ENCODE peak calls at places on chromosomes 3 and 15, in seven cellular contexts. F, X, Q, D, V, W and Y are unnamed samples. For H3K4me1, the result is how much of the 10 kb centered on the place peaks cover.

GRCh38 chr15:44010114-44010513 is 183.3 kb downstream of the WDR76 start:
- DNase-seq in F (no peak), V (peak), X (no peak), Q (no peak), W (no peak), D (no peak), Y (no peak)

GRCh38 chr3:111012388-111013248 is 59.0 kb upstream of the NECTIN3 start:
- DNase-seq in X (no peak), D (peak), V (no peak), W (no peak), Q (no peak), F (peak), Y (peak)

GRCh38 chr15:76840830-76841460 is 64.2 kb downstream of the SCAPER start:
- DNase-seq in W (no peak), X (no peak), D (no peak), Q (no peak), V (peak), F (no peak), Y (no peak)

GRCh38 chr3:78941587-78941986 is 826.2 kb downstream of the ROBO1 start:
- DNase-seq in V (peak), D (no peak), Q (no peak), F (no peak), W (no peak), X (no peak), Y (no peak)

GRCh38 chr3:49602877-49603411 is 48.7 kb downstream of the BSN start:
- DNase-seq in F (no peak), V (no peak), D (no peak), W (peak), X (no peak), Q (no peak), Y (no peak)

GRCh38 chr3:168973206-168973605 is 690.3 kb downstream of the MECOM start:
- DNase-seq in V (no peak), F (no peak), X (no peak), D (no peak), Q (no peak), W (no peak), Y (no peak)

GRCh38 chr15:70266412-70267089 is 168.8 kb upstream of the TLE3 start:
- DNase-seq in W (peak), D (peak), Q (peak), X (peak), F (no peak), V (peak), Y (no peak)

GRCh38 chr3:152858170-152858800 is 23.4 kb downstream of the P2RY1 start:
- DNase-seq in Q (no peak), V (peak), F (no peak), X (no peak), D (peak), W (no peak), Y (no peak)

GRCh38 chr3:23430781-23431423 is 227.8 kb downstream of the UBE2E2 start:
- DNase-seq in W (no peak), V (no peak), X (no peak), Q (no peak), D (no peak), F (no peak), Y (no peak)

GRCh38 chr15:63482874-63483323 is 21.5 kb upstream of the USP3 start:
- DNase-seq in Q (no peak), V (no peak), D (no peak), F (no peak), X (no peak), W (no peak), Y (no peak)

GRCh38 chr3:134699721-134700120 is 48.9 kb upstream of the KY start:
- DNase-seq in V (no peak), F (no peak), D (no peak), W (no peak), Q (no peak), X (no peak), Y (no peak)

GRCh38 chr15:51336011-51336410 is 2.4 kb downstream of the CYP19A1 start:
- DNase-seq in X (no peak), V (no peak), W (no peak), D (no peak), Q (no peak), F (no peak), Y (no peak)

GRCh38 chr3:32424581-32425250 is 33.1 kb downstream of the CMTM7 start:
- DNase-seq in D (no peak), X (no peak), V (no peak), Q (no peak), F (no peak), W (no peak), Y (no peak)

GRCh38 chr15:38522922-38523321 is 41.7 kb downstream of the RASGRP1 start:
- DNase-seq in Q (no peak), V (no peak), X (no peak), D (no peak), F (no peak), W (no peak), Y (no peak)

GRCh38 chr15:68515371-68516095 is 63.3 kb upstream of the CORO2B start:
- DNase-seq in X (no peak), F (no peak), Q (no peak), V (peak), D (no peak), W (no peak), Y (no peak)

GRCh38 chr15:90762109-90762508 is 45.0 kb downstream of the BLM start:
- DNase-seq in X (peak), F (no peak), D (peak), V (peak), W (peak), Q (peak), Y (no peak)

GRCh38 chr3:94928921-94929320 is 866.1 kb downstream of the NSUN3 start:
- DNase-seq in F (no peak), X (no peak), W (no peak), V (peak), Q (no peak), D (no peak), Y (no peak)

GRCh38 chr3:131973731-131974130 is 61.1 kb downstream of the CPNE4 start:
- DNase-seq in Q (no peak), V (no peak), F (peak), D (no peak), W (no peak), X (no peak), Y (no peak)

GRCh38 chr15:73630030-73630429 is 3.2 kb downstream of the NPTN start:
- DNase-seq in F (no peak), X (no peak), D (no peak), W (no peak), V (no peak), Q (no peak), Y (no peak)

GRCh38 chr15:64877435-64877834 is 34.3 kb upstream of the ANKDD1A start:
- DNase-seq in W (peak), V (peak), D (peak), F (no peak), X (peak), Q (peak), Y (no peak)

GRCh38 chr3:112500621-112501020 is 1.3 kb upstream of the BTLA start:
- DNase-seq in X (no peak), D (no peak), W (no peak), F (peak), V (no peak), Q (no peak), Y (no peak)

GRCh38 chr15:77548608-77549551 is 83.8 kb downstream of the LINGO1 start:
- DNase-seq in Q (no peak), D (no peak), W (no peak), X (no peak), V (no peak), F (no peak), Y (no peak)

GRCh38 chr15:71752085-71752484 is 58.3 kb upstream of the NR2E3 start:
- DNase-seq in D (no peak), X (no peak), W (no peak), F (no peak), V (no peak), Q (no peak), Y (no peak)

GRCh38 chr15:86077070-86077469 is 2.6 kb upstream of the AGBL1 start:
- DNase-seq in F (no peak), D (no peak), X (no peak), V (no peak), W (no peak), Q (no peak), Y (no peak)

GRCh38 chr15:77144492-77145070 is 73.7 kb upstream of the TSPAN3 start:
- DNase-seq in V (peak), Q (no peak), D (no peak), X (no peak), F (no peak), W (no peak), Y (no peak)

GRCh38 chr3:30893678-30894325 is 659 bp downstream of the GADL1 start:
- DNase-seq in X (no peak), D (no peak), F (no peak), V (no peak), Q (no peak), W (no peak), Y (no peak)
- H3K27ac ChIP-seq in X (no peak), D (no peak), F (no peak), V (no peak), Q (no peak), W (no peak), Y (no peak)

GRCh38 chr3:183259087-183259486 is 6.0 kb downstream of the B3GNT5 start:
- DNase-seq in W (no peak), F (no peak), D (no peak), Q (no peak), X (no peak), V (no peak), Y (no peak)

GRCh38 chr3:183262979-183263378 is 9.9 kb downstream of the B3GNT5 start:
- DNase-seq in D (no peak), V (no peak), X (no peak), Q (no peak), W (no peak), F (no peak), Y (no peak)

GRCh38 chr3:183259621-183260020 is 6.6 kb downstream of the B3GNT5 start:
- DNase-seq in V (no peak), X (no peak), D (no peak), Q (no peak), W (no peak), F (no peak), Y (no peak)

GRCh38 chr3:183261103-183261502 is 8.1 kb downstream of the B3GNT5 start:
- DNase-seq in X (no peak), F (no peak), W (no peak), V (no peak), D (no peak), Q (no peak), Y (no peak)

DNA sequence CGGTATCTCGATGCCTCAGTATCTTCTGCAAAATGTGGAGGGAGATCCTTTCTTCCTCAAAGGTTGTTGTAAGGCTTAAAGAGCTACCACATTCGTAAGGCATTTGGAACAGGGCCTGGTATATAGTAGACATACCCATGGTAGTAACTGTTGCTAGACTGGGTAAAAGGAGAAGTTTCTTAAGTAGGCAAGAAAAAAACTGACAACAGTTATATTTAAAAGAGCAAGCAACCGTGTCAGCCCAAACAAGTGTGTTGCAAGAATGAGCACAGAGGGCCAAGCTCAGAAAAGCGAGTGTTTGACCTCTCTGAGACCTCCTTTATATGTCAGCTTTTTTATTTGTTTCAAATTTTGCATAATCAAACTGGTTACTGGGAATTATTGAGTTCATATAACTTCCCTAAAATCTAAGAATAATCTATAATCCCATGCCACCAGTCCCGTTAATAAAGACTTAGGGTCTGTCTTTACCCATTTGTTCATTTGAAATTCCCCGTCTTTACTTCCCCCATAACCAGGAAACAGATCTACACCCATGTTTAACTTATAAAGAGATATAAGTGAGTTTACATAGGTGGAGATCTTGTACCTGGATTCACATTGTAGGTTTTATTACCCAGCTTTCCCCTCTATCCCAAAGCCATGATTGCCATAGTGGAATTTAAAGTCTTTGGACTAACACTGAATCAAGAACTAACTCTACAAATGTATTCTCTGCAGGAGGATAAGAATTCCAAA is 7.3 kb downstream of the B3GNT5 start:
- DNase-seq in Q (no peak), X (no peak), W (no peak), D (peak), V (peak), F (no peak), Y (no peak)
- H3K4me3 ChIP-seq in Q (no peak), X (no peak), W (no peak), D (no peak), V (peak), F (no peak), Y (no peak)

GRCh38 chr15:34719883-34720148 is 35.0 kb downstream of the GJD2 start:
- DNase-seq in W (no peak), F (no peak), X (no peak), Q (no peak), V (no peak), D (no peak), Y (no peak)
- H3K4me1 ChIP-seq in W (under half), F (under half), X (under half), Q (under half), V (under half), D (under half), Y (under half)

DNA sequence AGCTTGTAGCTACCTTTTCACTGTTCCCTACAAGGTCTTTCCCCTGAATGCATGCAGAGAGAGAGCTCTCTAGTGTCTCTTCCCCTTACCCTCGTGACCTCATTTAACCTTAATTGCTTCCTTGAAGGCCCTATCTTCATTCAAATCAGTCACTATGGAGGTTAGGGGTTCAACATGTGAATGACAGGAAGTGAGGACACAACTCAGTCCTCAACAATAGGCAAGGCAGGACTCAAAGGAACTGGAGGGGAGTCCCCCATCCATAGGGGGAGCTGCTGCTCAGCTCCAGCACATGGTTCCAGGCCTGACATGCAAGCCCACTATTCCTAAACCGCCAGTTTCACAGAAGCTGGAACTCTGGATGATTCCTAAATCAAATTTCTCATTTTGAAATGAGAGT is 33.8 kb upstream of the GYG1 start:
- DNase-seq in D (no peak), W (no peak), Q (no peak), X (no peak), F (no peak), V (no peak), Y (no peak)
- H3K27ac ChIP-seq in D (no peak), W (peak), Q (peak), X (no peak), F (no peak), V (no peak), Y (no peak)

GRCh38 chr3:195148553-195148952 is 122.4 kb downstream of the XXYLT1 start:
- DNase-seq in V (peak), D (no peak), W (no peak), F (no peak), Q (no peak), X (no peak), Y (no peak)
- H3K4me3 ChIP-seq in V (no peak), D (no peak), W (peak), F (no peak), Q (no peak), X (peak), Y (no peak)

GRCh38 chr3:52535411-52536111 is 844 bp upstream of the UQCC5 start:
- DNase-seq in Q (no peak), W (no peak), D (no peak), V (no peak), X (no peak), F (no peak), Y (no peak)
- H3K4me1 ChIP-seq in Q (under half), W (half or more), D (half or more), V (under half), X (half or more), F (under half), Y (under half)

GRCh38 chr3:83649692-83650091 is 1309.1 kb upstream of the CADM2 start:
- DNase-seq in F (no peak), Q (no peak), X (no peak), W (no peak), D (no peak), V (no peak), Y (no peak)
- H3K27ac ChIP-seq in F (no peak), Q (no peak), X (no peak), W (no peak), D (no peak), V (no peak), Y (no peak)

GRCh38 chr15:41331281-41331680 is 1.1 kb downstream of the OIP5 start:
- DNase-seq in Q (no peak), W (no peak), X (no peak), V (no peak), D (no peak), F (no peak), Y (no peak)

GRCh38 chr15:41332788-41333527 is at the start of gene NUSAP1:
- DNase-seq in W (no peak), F (no peak), X (no peak), D (no peak), V (no peak), Q (no peak), Y (no peak)

GRCh38 chr15:41334293-41335120 is 1.8 kb downstream of the NUSAP1 start:
- DNase-seq in D (no peak), X (no peak), Q (no peak), F (no peak), W (no peak), V (no peak), Y (no peak)

GRCh38 chr15:41336549-41336948 is 3.9 kb downstream of the NUSAP1 start:
- DNase-seq in X (no peak), V (no peak), W (no peak), D (no peak), Q (no peak), F (no peak), Y (no peak)

GRCh38 chr15:41331833-41332787 is at the start of gene OIP5:
- DNase-seq in F (peak), W (peak), Q (peak), X (peak), V (peak), D (peak), Y (peak)
- H3K4me3 ChIP-seq in F (peak), W (peak), Q (peak), X (peak), V (peak), D (peak), Y (peak)

DNA sequence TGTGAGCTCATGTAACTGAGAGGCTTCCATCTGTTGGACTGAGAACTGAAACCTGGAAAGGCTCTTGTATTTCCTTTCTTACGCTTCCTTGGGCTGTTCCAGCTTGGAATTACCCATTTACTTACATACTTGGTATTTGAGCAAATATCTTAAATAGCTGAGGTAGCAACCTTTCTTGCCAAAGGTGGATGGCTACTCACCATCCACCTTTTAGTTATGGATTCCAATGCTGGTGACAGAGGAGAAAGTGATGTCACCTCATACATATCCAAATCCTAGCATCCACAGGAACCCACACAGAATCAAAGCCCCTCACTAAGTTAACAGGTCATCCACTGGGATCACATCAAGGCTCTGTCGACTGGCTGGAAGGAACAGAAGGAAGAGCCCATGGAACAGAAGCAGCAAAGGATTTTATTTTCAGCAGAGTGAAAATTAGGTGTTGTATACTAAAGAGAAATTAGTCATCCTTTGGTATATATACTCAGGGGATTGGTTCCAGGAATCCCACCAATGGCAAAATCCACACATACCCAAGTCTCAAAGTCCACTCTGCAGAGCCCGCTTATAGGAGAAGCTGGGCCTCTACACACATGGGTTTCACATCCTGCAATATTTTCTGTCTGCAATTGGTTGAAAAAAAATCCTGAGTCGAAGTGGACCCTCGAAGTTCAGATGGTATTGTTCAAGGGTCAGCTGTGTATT is 20.7 kb downstream of the VGLL4 start:
- DNase-seq in D (no peak), W (no peak), V (no peak), F (no peak), X (no peak), Q (no peak), Y (no peak)
- H3K4me1 ChIP-seq in D (half or more), W (under half), V (under half), F (under half), X (half or more), Q (under half), Y (under half)